ENCODE peak calls at places on chromosome 2, in six cellular contexts. R is OCI-LY7, K is PC-9, L is mammary epithelial cell, V is AG04450, H is ovary. J is an unnamed sample.
A peak's percentile ranks its signal among the peaks of the same experiment; 100 is the strongest.

GRCh38 chr2:152961376-152961775 is 243.0 kb downstream of the ARL6IP6 start:
- DNase-seq in V (no peak), R (no peak), K (no peak), H (no peak), L (no peak), J (no peak)

GRCh38 chr2:88753833-88754584 is 62.5 kb downstream of the RPIA start:
- DNase-seq in K (no peak), V (no peak), L (peak; percentile 28), R (peak; percentile 98), H (no peak), J (peak; percentile 23)

GRCh38 chr2:1613731-1614354 is 130.5 kb downstream of the PXDN start:
- DNase-seq in L (peak; percentile 49), R (no peak), V (no peak), K (peak; percentile 41), H (no peak), J (peak; percentile 86)

GRCh38 chr2:120892967-120893667 is 157.4 kb downstream of the GLI2 start:
- DNase-seq in L (no peak), H (no peak), V (peak; percentile 33), K (no peak), R (no peak), J (no peak)

GRCh38 chr2:213148572-213149331 is 2.7 kb downstream of the IKZF2 start:
- DNase-seq in K (no peak), L (no peak), V (no peak), R (peak; percentile 46), H (no peak), J (no peak)

GRCh38 chr2:193824474-193824873 is 1629.7 kb upstream of the TMEFF2 start:
- DNase-seq in V (no peak), K (no peak), R (no peak), H (no peak), L (peak; percentile 94), J (peak; percentile 51)

GRCh38 chr2:48480526-48480925 is 49.4 kb upstream of the STON1 start:
- DNase-seq in K (no peak), V (no peak), R (no peak), L (no peak), H (no peak), J (no peak)

GRCh38 chr2:197360744-197361156 is 50.2 kb upstream of the ANKRD44 start:
- DNase-seq in H (no peak), V (peak; percentile 44), L (peak; percentile 79), K (no peak), R (no peak), J (no peak)

GRCh38 chr2:36489296-36489695 is 108.7 kb downstream of the FEZ2 start:
- DNase-seq in V (no peak), H (no peak), K (peak; percentile 16), R (no peak), L (peak; percentile 15), J (peak; percentile 55)

GRCh38 chr2:173146590-173146989 is 70.9 kb downstream of the MAP3K20 start:
- DNase-seq in K (no peak), H (no peak), V (no peak), L (no peak), R (no peak), J (no peak)

GRCh38 chr2:16625201-16625729 is 40.4 kb downstream of the CYRIA start:
- DNase-seq in R (peak; percentile 83), L (no peak), V (no peak), H (peak; percentile 42), K (no peak), J (no peak)

GRCh38 chr2:175207741-175208438 is 26.4 kb upstream of the ATP5MC3 start:
- DNase-seq in H (no peak), K (no peak), L (no peak), V (no peak), R (no peak), J (peak; percentile 56)

GRCh38 chr2:154425999-154426398 is 272.5 kb upstream of the KCNJ3 start:
- DNase-seq in R (no peak), K (no peak), V (no peak), L (peak; percentile 1), H (no peak), J (peak; percentile 40)

GRCh38 chr2:150674283-150674682 is 186.8 kb upstream of the RND3 start:
- DNase-seq in V (no peak), R (no peak), L (no peak), K (no peak), H (no peak), J (no peak)

GRCh38 chr2:68839260-68839833 is 31.9 kb downstream of the BMP10 start:
- DNase-seq in L (peak; percentile 12), R (peak; percentile 66), K (peak; percentile 10), H (no peak), V (no peak), J (peak; percentile 46)
- TF ChIP-seq CTCF in L (peak; percentile 78), R (peak; percentile 89), K (peak; percentile 60), H (no peak), V (peak; percentile 64), J (peak; percentile 47)

GRCh38 chr2:45910473-45911060 is 259.1 kb downstream of the PRKCE start:
- DNase-seq in R (no peak), L (peak; percentile 60), V (no peak), H (no peak), K (no peak), J (peak; percentile 38)

GRCh38 chr2:45913539-45913938 is 262.1 kb downstream of the PRKCE start:
- DNase-seq in R (no peak), V (no peak), H (no peak), L (no peak), K (no peak), J (no peak)

GRCh38 chr2:45909677-45910191 is 258.3 kb downstream of the PRKCE start:
- DNase-seq in K (peak; percentile 83), H (no peak), V (no peak), R (peak; percentile 49), L (peak; percentile 82), J (peak; percentile 87)

GRCh38 chr2:45911503-45911902 is 260.0 kb downstream of the PRKCE start:
- DNase-seq in V (no peak), R (no peak), K (no peak), L (no peak), H (no peak), J (no peak)

GRCh38 chr2:45912109-45912508 is 260.6 kb downstream of the PRKCE start:
- DNase-seq in L (no peak), H (no peak), R (no peak), V (no peak), K (no peak), J (no peak)
- TF ChIP-seq CTCF in L (no peak), H (no peak), R (no peak), V (no peak), K (no peak), J (no peak)

DNA sequence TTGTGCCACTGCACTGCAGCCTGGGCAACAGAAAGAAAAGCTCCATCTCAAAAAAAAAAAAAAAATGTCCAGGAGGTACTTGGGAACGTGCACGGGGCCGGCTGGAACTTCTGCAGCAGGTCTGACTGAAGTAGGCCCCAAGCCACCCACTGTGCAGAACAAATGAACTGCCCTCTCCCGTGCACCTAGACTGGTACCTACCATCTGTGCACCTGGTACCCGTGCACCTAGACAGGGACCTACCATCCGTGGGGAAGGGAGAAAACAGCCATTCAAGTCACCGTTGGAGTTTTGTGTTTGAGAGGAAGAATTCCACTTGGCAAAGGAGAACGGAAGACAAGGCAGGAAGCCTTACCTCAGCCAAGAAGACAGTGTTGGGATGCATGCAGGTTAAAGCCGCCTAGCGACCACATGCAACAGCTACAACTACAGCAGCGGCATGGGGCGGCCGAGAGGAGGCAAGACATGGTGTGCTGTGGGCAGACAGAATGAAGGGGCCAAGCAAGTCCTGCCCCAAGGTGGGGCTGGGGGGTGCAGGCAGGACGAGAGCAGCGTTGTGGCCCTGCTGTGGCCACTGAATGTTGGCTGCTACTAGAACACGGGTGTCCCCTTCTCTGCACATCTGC is 16.1 kb downstream of the ST3GAL5 start:
- DNase-seq in R (no peak), L (no peak), K (no peak), H (no peak), V (no peak), J (no peak)
- TF ChIP-seq CTCF in R (no peak), L (no peak), K (no peak), H (no peak), V (no peak), J (no peak)

GRCh38 chr2:164803772-164804466 is 37.7 kb downstream of the COBLL1 start:
- DNase-seq in K (no peak), R (no peak), H (no peak), L (no peak), V (no peak), J (no peak)

GRCh38 chr2:164796999-164797398 is 44.6 kb downstream of the COBLL1 start:
- DNase-seq in V (no peak), L (no peak), R (no peak), H (no peak), K (no peak), J (no peak)

GRCh38 chr2:164800572-164800971 is 41.1 kb downstream of the COBLL1 start:
- DNase-seq in H (no peak), V (no peak), R (no peak), K (no peak), L (no peak), J (no peak)

GRCh38 chr2:164802095-164802744 is 39.4 kb downstream of the COBLL1 start:
- DNase-seq in R (no peak), V (no peak), L (no peak), H (no peak), K (no peak), J (no peak)
- TF ChIP-seq CTCF in R (no peak), V (no peak), L (no peak), H (no peak), K (no peak), J (no peak)

J was measured in MCF 10A.